ENCODE peak calls at places on chromosomes 6 and 20, in seven cellular contexts. I is stimulated activated naive CD8-positive, alpha-beta T cell treated with anti-CD3 and anti-CD28 coated beads, Interleukin-15, Interleukin-2, amounts not matched to agents 100 U/mL and 50 U/mL, for 24 hours; H is NCI-H69; K is HFFc6; D is endodermal cell; R is dorsolateral prefrontal cortex; B is AG20443. V is an unnamed sample.

GRCh38 chr20:24670341-24670821 is 201.0 kb downstream of the SYNDIG1 start:
- DNase-seq in I (no peak), H (no peak), K (no peak), D (no peak), R (peak), B (no peak), V (no peak)

GRCh38 chr6:44034931-44035345 is 92.3 kb downstream of the MRPL14 start:
- DNase-seq in I (no peak), H (no peak), K (no peak), D (no peak), R (no peak), B (no peak), V (no peak)

GRCh38 chr20:56885521-56885920 is 256.4 kb downstream of the TFAP2C start:
- DNase-seq in I (no peak), H (no peak), K (no peak), D (no peak), R (no peak), B (no peak), V (no peak)

GRCh38 chr6:158773581-158774449 is 45.4 kb downstream of the EZR start:
- DNase-seq in I (no peak), H (no peak), K (no peak), D (peak), R (no peak), B (no peak), V (no peak)

GRCh38 chr20:43543138-43543537 is 15.7 kb upstream of the SGK2 start:
- DNase-seq in I (no peak), H (no peak), K (no peak), D (no peak), R (no peak), B (no peak), V (no peak)

GRCh38 chr6:33695451-33695855 is 16.0 kb downstream of the UQCC2 start:
- DNase-seq in I (no peak), H (peak), K (no peak), D (no peak), R (peak), B (no peak), V (peak)

GRCh38 chr6:23659125-23659524 is 466.9 kb upstream of the NRSN1 start:
- DNase-seq in I (no peak), H (peak), K (no peak), D (peak), R (no peak), B (no peak), V (peak)

GRCh38 chr6:74946961-74947360 is 258.9 kb downstream of the COL12A1 start:
- DNase-seq in I (no peak), H (no peak), K (peak), D (no peak), R (no peak), B (peak), V (peak)

GRCh38 chr6:100665041-100665380 is 200.3 kb upstream of the SIM1 start:
- DNase-seq in I (peak), H (no peak), K (no peak), D (no peak), R (no peak), B (peak), V (no peak)

GRCh38 chr6:12288844-12289654 is 1.1 kb upstream of the EDN1 start:
- DNase-seq in I (peak), H (peak), K (peak), D (peak), R (no peak), B (peak), V (no peak)

GRCh38 chr6:137638926-137639706 is 144.9 kb upstream of the OLIG3 start:
- DNase-seq in I (no peak), H (no peak), K (no peak), D (no peak), R (no peak), B (no peak), V (no peak)

GRCh38 chr20:62980970-62981369 is 25.8 kb downstream of the BHLHE23 start:
- DNase-seq in I (peak), H (peak), K (no peak), D (no peak), R (no peak), B (peak), V (peak)

GRCh38 chr6:88045521-88046136 is 2.0 kb upstream of the SPACA1 start:
- DNase-seq in I (no peak), H (no peak), K (no peak), D (peak), R (no peak), B (no peak), V (no peak)

GRCh38 chr6:149026530-149026942 is 279.7 kb downstream of the UST start:
- DNase-seq in I (peak), H (peak), K (peak), D (peak), R (no peak), B (peak), V (peak)

GRCh38 chr6:18062733-18063132 is 59.7 kb downstream of the NHLRC1 start:
- DNase-seq in I (no peak), H (no peak), K (no peak), D (no peak), R (no peak), B (no peak), V (no peak)

GRCh38 chr20:53757472-53757913 is 163.9 kb upstream of the ZNF217 start:
- DNase-seq in I (no peak), H (peak), K (no peak), D (no peak), R (peak), B (no peak), V (no peak)

GRCh38 chr6:139330271-139330670 is 38.5 kb upstream of the TXLNB start:
- DNase-seq in I (no peak), H (peak), K (no peak), D (no peak), R (no peak), B (no peak), V (no peak)

GRCh38 chr20:14830466-14830865 is 493.1 kb upstream of the FLRT3 start:
- DNase-seq in I (no peak), H (peak), K (no peak), D (no peak), R (no peak), B (no peak), V (no peak)

V was measured in foreskin fibroblast.